ENCODE peak calls at places on chromosomes 1 and 21, in four cellular contexts. W is fibroblast of lung, M is ELR, V is H54. S is an unnamed sample.

GRCh38 chr1:167713330-167714081 is 8.3 kb upstream of the MPZL1 start:
- DNase-seq in W (peak; percentile 37), M (peak; percentile 30), V (no peak), S (no peak)

GRCh38 chr1:223748405-223748772 is 36.0 kb downstream of the CAPN2 start:
- DNase-seq in W (peak; percentile 86), M (peak; percentile 79), V (no peak), S (no peak)

GRCh38 chr1:7916431-7916830 is 24.2 kb downstream of the TNFRSF9 start:
- DNase-seq in W (no peak), M (no peak), V (no peak), S (no peak)

GRCh38 chr21:42172596-42173483 is 46.1 kb upstream of the ABCG1 start:
- DNase-seq in W (no peak), M (no peak), V (no peak), S (no peak)

GRCh38 chr1:43973981-43974442 is 748 bp upstream of the ATP6V0B start:
- DNase-seq in W (no peak), M (peak; percentile 32), V (no peak), S (no peak)

GRCh38 chr1:166789286-166789685 is 50.0 kb upstream of the POGK start:
- DNase-seq in W (no peak), M (no peak), V (no peak), S (no peak)

GRCh38 chr1:77281491-77282186 is at the start of gene AK5:
- DNase-seq in W (peak; percentile 44), M (peak; percentile 67), V (peak; percentile 30), S (no peak)

GRCh38 chr1:109091196-109092193 is 931 bp downstream of the TMEM167B start:
- DNase-seq in W (peak; percentile 15), M (peak; percentile 75), V (no peak), S (no peak)

GRCh38 chr1:196628838-196629237 is 20.6 kb upstream of the KCNT2 start:
- DNase-seq in W (no peak), M (no peak), V (no peak), S (no peak)

GRCh38 chr1:232620356-232620841 is 9.5 kb downstream of the SIPA1L2 start:
- DNase-seq in W (peak; percentile 95), M (no peak), V (no peak), S (peak; percentile 51)

GRCh38 chr1:184483101-184483813 is 96.4 kb downstream of the C1orf21 start:
- DNase-seq in W (peak; percentile 83), M (peak; percentile 22), V (no peak), S (no peak)

GRCh38 chr1:159921251-159921650 is 4.1 kb downstream of the TAGLN2 start:
- DNase-seq in W (no peak), M (peak; percentile 42), V (no peak), S (no peak)

GRCh38 chr1:9252999-9253398 is 18.4 kb downstream of the H6PD start:
- DNase-seq in W (no peak), M (no peak), V (no peak), S (peak; percentile 55)

GRCh38 chr1:19010503-19010902 is 54.0 kb upstream of the IFFO2 start:
- DNase-seq in W (no peak), M (no peak), V (no peak), S (no peak)

GRCh38 chr1:4699724-4700301 is 45.4 kb downstream of the AJAP1 start:
- DNase-seq in W (no peak), M (no peak), V (no peak), S (no peak)

GRCh38 chr1:22044690-22045420 is 7.7 kb upstream of the CDC42 start:
- DNase-seq in W (peak; percentile 70), M (peak; percentile 74), V (no peak), S (peak; percentile 86)

GRCh38 chr1:228689255-228689654 is 46.0 kb upstream of the RHOU start:
- DNase-seq in W (no peak), M (no peak), V (no peak), S (no peak)

GRCh38 chr1:70528591-70529333 is 117.7 kb downstream of the CTH start:
- DNase-seq in W (peak; percentile 33), M (peak; percentile 46), V (no peak), S (no peak)

GRCh38 chr1:203378529-203379271 is 27.8 kb upstream of the FMOD start:
- DNase-seq in W (peak; percentile 69), M (no peak), V (no peak), S (no peak)

S was measured in astrocyte of the cerebellum.